ENCODE peak calls at places on chromosomes 4 and X, in nine cellular contexts. One of them, this sample, is unnamed. For H3K36me3 and H3K4me1, the result is how much of the 10 kb centered on the place peaks cover.

GRCh38 chr4:161629694-161630441 is 533.9 kb downstream of the FSTL5 start:
- DNase-seq in right lobe of liver: no peak
- DNase-seq in IMR-90: no peak
- DNase-seq in PC-3: no peak
- DNase-seq in kidney: no peak
- DNase-seq in CD8-positive, alpha-beta T cell: no peak
- DNase-seq in neural progenitor cell: no peak
- DNase-seq in HCT116: no peak
- DNase-seq in left lung: no peak
- DNase-seq in this sample: no peak

GRCh38 chrX:150094996-150095395 is 156.7 kb upstream of the EOLA2 start:
- DNase-seq in PC-3: no peak
- DNase-seq in CD8-positive, alpha-beta T cell: no peak
- DNase-seq in right lobe of liver: no peak
- DNase-seq in neural progenitor cell: no peak
- DNase-seq in HCT116: no peak
- DNase-seq in IMR-90: no peak
- DNase-seq in kidney: no peak
- DNase-seq in left lung: no peak
- DNase-seq in this sample: no peak

GRCh38 chr4:140240237-140240636 is 86.3 kb upstream of the MAML3 start:
- DNase-seq in PC-3: no peak
- DNase-seq in left lung: no peak
- DNase-seq in kidney: no peak
- DNase-seq in right lobe of liver: no peak
- DNase-seq in CD8-positive, alpha-beta T cell: no peak
- DNase-seq in HCT116: no peak
- DNase-seq in neural progenitor cell: no peak
- DNase-seq in IMR-90: no peak
- DNase-seq in this sample: no peak

GRCh38 chr4:124713213-124713592 is 671 bp upstream of the ANKRD50 start:
- DNase-seq in kidney: peak
- DNase-seq in HCT116: peak
- DNase-seq in CD8-positive, alpha-beta T cell: no peak
- DNase-seq in PC-3: peak
- DNase-seq in left lung: peak
- DNase-seq in IMR-90: peak
- DNase-seq in neural progenitor cell: no peak
- DNase-seq in right lobe of liver: peak
- DNase-seq in this sample: peak

GRCh38 chr4:8656185-8656517 is 63.6 kb downstream of the CPZ start:
- DNase-seq in IMR-90: no peak
- DNase-seq in left lung: peak
- DNase-seq in PC-3: no peak
- DNase-seq in right lobe of liver: no peak
- DNase-seq in HCT116: no peak
- DNase-seq in kidney: peak
- DNase-seq in neural progenitor cell: no peak
- DNase-seq in CD8-positive, alpha-beta T cell: no peak
- DNase-seq in this sample: no peak

GRCh38 chr4:48699470-48699869 is 80.6 kb downstream of the FRYL start:
- DNase-seq in kidney: no peak
- DNase-seq in right lobe of liver: no peak
- DNase-seq in CD8-positive, alpha-beta T cell: no peak
- DNase-seq in left lung: no peak
- DNase-seq in PC-3: peak
- DNase-seq in IMR-90: no peak
- DNase-seq in neural progenitor cell: no peak
- DNase-seq in HCT116: peak
- DNase-seq in this sample: no peak

GRCh38 chr4:1193206-1194027 is 21.0 kb upstream of the SPON2 start:
- DNase-seq in CD8-positive, alpha-beta T cell: no peak
- DNase-seq in PC-3: no peak
- DNase-seq in HCT116: no peak
- DNase-seq in left lung: no peak
- DNase-seq in right lobe of liver: peak
- DNase-seq in kidney: peak
- DNase-seq in IMR-90: no peak
- DNase-seq in neural progenitor cell: no peak
- DNase-seq in this sample: no peak

GRCh38 chrX:110322603-110323002 is 4.7 kb upstream of the AMMECR1 start:
- DNase-seq in HCT116: no peak
- DNase-seq in right lobe of liver: no peak
- DNase-seq in neural progenitor cell: no peak
- DNase-seq in PC-3: peak
- DNase-seq in kidney: no peak
- DNase-seq in CD8-positive, alpha-beta T cell: no peak
- DNase-seq in IMR-90: peak
- DNase-seq in left lung: no peak
- DNase-seq in this sample: no peak

GRCh38 chrX:32170481-32170880 is 1040.9 kb downstream of the DMD start:
- DNase-seq in kidney: no peak
- DNase-seq in IMR-90: no peak
- DNase-seq in right lobe of liver: no peak
- DNase-seq in left lung: no peak
- DNase-seq in neural progenitor cell: no peak
- DNase-seq in PC-3: no peak
- DNase-seq in HCT116: no peak
- DNase-seq in CD8-positive, alpha-beta T cell: no peak
- DNase-seq in this sample: no peak

GRCh38 chr4:74640111-74640903 is 154.0 kb downstream of the BTC start:
- DNase-seq in left lung: no peak
- DNase-seq in kidney: no peak
- DNase-seq in IMR-90: peak
- DNase-seq in neural progenitor cell: no peak
- DNase-seq in HCT116: no peak
- DNase-seq in PC-3: peak
- DNase-seq in CD8-positive, alpha-beta T cell: no peak
- DNase-seq in right lobe of liver: no peak
- DNase-seq in this sample: no peak

GRCh38 chrX:30283456-30284200 is 25.6 kb downstream of the NR0B1 start:
- DNase-seq in neural progenitor cell: no peak
- DNase-seq in HCT116: peak
- DNase-seq in IMR-90: peak
- DNase-seq in left lung: no peak
- DNase-seq in kidney: no peak
- DNase-seq in CD8-positive, alpha-beta T cell: no peak
- DNase-seq in right lobe of liver: no peak
- DNase-seq in PC-3: peak
- DNase-seq in this sample: no peak

DNA sequence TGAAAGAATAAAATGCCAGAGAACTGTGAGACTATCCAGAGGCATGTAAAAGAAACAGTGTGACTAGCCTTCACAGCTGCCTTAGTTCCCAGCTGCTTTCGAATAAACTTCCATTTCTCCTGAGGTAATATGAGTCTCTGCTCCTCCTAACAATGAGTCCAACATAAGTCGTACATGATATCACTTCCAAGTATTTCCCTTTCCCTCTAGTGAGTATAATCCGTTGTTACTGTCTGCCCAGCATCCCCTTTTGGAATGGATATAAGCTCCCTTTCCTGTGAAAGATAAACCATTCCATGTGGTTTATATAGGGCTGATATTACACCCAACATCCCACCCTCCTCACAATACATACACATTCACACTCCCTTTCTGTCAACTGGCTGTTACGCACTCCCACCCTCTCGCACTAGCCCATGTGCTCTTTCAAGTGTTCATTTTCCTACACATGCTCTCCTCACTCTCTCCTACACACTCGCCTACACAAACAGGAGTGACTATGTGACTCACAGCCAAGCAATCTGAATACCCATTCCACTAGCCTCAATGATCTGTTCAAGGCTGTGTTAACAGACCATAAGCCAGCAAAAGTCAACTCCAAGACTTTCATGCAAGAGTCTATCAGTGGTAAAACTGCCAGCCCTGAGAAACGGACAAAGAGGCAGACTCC is 5.0 kb downstream of the NAF1 start:
- DNase-seq in left lung: no peak
- DNase-seq in right lobe of liver: no peak
- DNase-seq in PC-3: peak
- DNase-seq in neural progenitor cell: no peak
- DNase-seq in kidney: no peak
- DNase-seq in IMR-90: peak
- DNase-seq in CD8-positive, alpha-beta T cell: no peak
- DNase-seq in HCT116: no peak
- DNase-seq in this sample: no peak
- H3K4me3 ChIP-seq in left lung: no peak
- H3K4me3 ChIP-seq in right lobe of liver: no peak
- H3K4me3 ChIP-seq in PC-3: no peak
- H3K4me3 ChIP-seq in neural progenitor cell: no peak
- H3K4me3 ChIP-seq in kidney: no peak
- H3K4me3 ChIP-seq in IMR-90: peak
- H3K4me3 ChIP-seq in CD8-positive, alpha-beta T cell: no peak
- H3K4me3 ChIP-seq in HCT116: no peak
- H3K4me3 ChIP-seq in this sample: no peak

GRCh38 chr4:102606261-102606660 is 105.1 kb downstream of the NFKB1 start:
- DNase-seq in IMR-90: no peak
- DNase-seq in left lung: no peak
- DNase-seq in neural progenitor cell: no peak
- DNase-seq in HCT116: no peak
- DNase-seq in CD8-positive, alpha-beta T cell: no peak
- DNase-seq in PC-3: no peak
- DNase-seq in kidney: no peak
- DNase-seq in right lobe of liver: no peak
- DNase-seq in this sample: no peak
- H3K36me3 ChIP-seq in IMR-90: under half
- H3K36me3 ChIP-seq in left lung: half or more
- H3K36me3 ChIP-seq in neural progenitor cell: under half
- H3K36me3 ChIP-seq in HCT116: under half
- H3K36me3 ChIP-seq in CD8-positive, alpha-beta T cell: under half
- H3K36me3 ChIP-seq in PC-3: under half
- H3K36me3 ChIP-seq in kidney: under half
- H3K36me3 ChIP-seq in right lobe of liver: under half
- H3K36me3 ChIP-seq in this sample: under half

GRCh38 chrX:15495801-15496200 is 2.7 kb upstream of the PIR start:
- DNase-seq in CD8-positive, alpha-beta T cell: no peak
- DNase-seq in IMR-90: no peak
- DNase-seq in neural progenitor cell: no peak
- DNase-seq in right lobe of liver: no peak
- DNase-seq in kidney: no peak
- DNase-seq in left lung: no peak
- DNase-seq in HCT116: no peak
- DNase-seq in PC-3: no peak
- DNase-seq in this sample: no peak
- H3K4me1 ChIP-seq in CD8-positive, alpha-beta T cell: under half
- H3K4me1 ChIP-seq in IMR-90: under half
- H3K4me1 ChIP-seq in neural progenitor cell: under half
- H3K4me1 ChIP-seq in right lobe of liver: under half
- H3K4me1 ChIP-seq in kidney: under half
- H3K4me1 ChIP-seq in left lung: under half
- H3K4me1 ChIP-seq in HCT116: under half
- H3K4me1 ChIP-seq in PC-3: under half
- H3K4me1 ChIP-seq in this sample: under half

GRCh38 chr4:6972911-6973310 is 63.3 kb downstream of the TBC1D14 start:
- DNase-seq in HCT116: no peak
- DNase-seq in kidney: no peak
- DNase-seq in CD8-positive, alpha-beta T cell: no peak
- DNase-seq in right lobe of liver: no peak
- DNase-seq in PC-3: no peak
- DNase-seq in IMR-90: peak
- DNase-seq in neural progenitor cell: peak
- DNase-seq in left lung: no peak
- DNase-seq in this sample: no peak
- H3K4me3 ChIP-seq in HCT116: no peak
- H3K4me3 ChIP-seq in kidney: no peak
- H3K4me3 ChIP-seq in CD8-positive, alpha-beta T cell: no peak
- H3K4me3 ChIP-seq in right lobe of liver: no peak
- H3K4me3 ChIP-seq in PC-3: no peak
- H3K4me3 ChIP-seq in IMR-90: no peak
- H3K4me3 ChIP-seq in neural progenitor cell: no peak
- H3K4me3 ChIP-seq in left lung: no peak
- H3K4me3 ChIP-seq in this sample: no peak

GRCh38 chr4:113256946-113257345 is 207.5 kb downstream of the ANK2 start:
- DNase-seq in kidney: no peak
- DNase-seq in neural progenitor cell: no peak
- DNase-seq in right lobe of liver: no peak
- DNase-seq in PC-3: no peak
- DNase-seq in left lung: no peak
- DNase-seq in IMR-90: peak
- DNase-seq in HCT116: no peak
- DNase-seq in CD8-positive, alpha-beta T cell: no peak
- DNase-seq in this sample: no peak
- H3K36me3 ChIP-seq in kidney: under half
- H3K36me3 ChIP-seq in neural progenitor cell: under half
- H3K36me3 ChIP-seq in right lobe of liver: under half
- H3K36me3 ChIP-seq in PC-3: under half
- H3K36me3 ChIP-seq in left lung: under half
- H3K36me3 ChIP-seq in IMR-90: under half
- H3K36me3 ChIP-seq in HCT116: under half
- H3K36me3 ChIP-seq in CD8-positive, alpha-beta T cell: under half
- H3K36me3 ChIP-seq in this sample: under half